ENCODE peak calls at places on chromosomes 13 and 19, in four cellular contexts. I is H1, G is A549, K is IMR-90. E is an unnamed sample. For H3K9me3, the result is how much of the 10 kb centered on the place peaks cover.

GRCh38 chr19:31975461-31975860 is 369.9 kb upstream of the ZNF507 start:
- DNase-seq in I (no peak), G (no peak), K (no peak), E (no peak)

GRCh38 chr13:77136902-77137420 is 110.0 kb upstream of the FBXL3 start:
- DNase-seq in I (no peak), G (no peak), K (peak), E (no peak)

GRCh38 chr19:57887195-57887941 is 1.5 kb downstream of the ZNF814 start:
- DNase-seq in I (peak), G (no peak), K (no peak), E (no peak)

GRCh38 chr13:43363156-43363918 is 340.0 kb downstream of the DNAJC15 start:
- DNase-seq in I (no peak), G (no peak), K (peak), E (no peak)

GRCh38 chr13:51518847-51519246 is 65.4 kb upstream of the WDFY2 start:
- DNase-seq in I (no peak), G (no peak), K (peak), E (no peak)

GRCh38 chr19:16476401-16476800 is 4.6 kb upstream of the EPS15L1 start:
- DNase-seq in I (no peak), G (no peak), K (no peak), E (no peak)

GRCh38 chr19:55212447-55212846 is 3.1 kb upstream of the PTPRH start:
- DNase-seq in I (no peak), G (peak), K (no peak), E (peak)

GRCh38 chr19:5926641-5927438 is 12.8 kb downstream of the CAPS start:
- DNase-seq in I (no peak), G (no peak), K (no peak), E (no peak)

GRCh38 chr13:75876371-75877050 is 240.4 kb downstream of the LMO7 start:
- DNase-seq in I (peak), G (peak), K (peak), E (peak)

GRCh38 chr13:43831088-43831487 is 44.3 kb upstream of the ENOX1 start:
- DNase-seq in I (no peak), G (no peak), K (peak), E (no peak)

GRCh38 chr19:13260883-13261653 is 110.9 kb downstream of the IER2 start:
- DNase-seq in I (no peak), G (peak), K (peak), E (peak)

GRCh38 chr19:35241417-35241816 is 7.4 kb upstream of the LSR start:
- DNase-seq in I (no peak), G (no peak), K (no peak), E (no peak)

GRCh38 chr19:35236638-35237400 is 8.3 kb upstream of the FAM187B start:
- DNase-seq in I (no peak), G (no peak), K (no peak), E (no peak)

DNA sequence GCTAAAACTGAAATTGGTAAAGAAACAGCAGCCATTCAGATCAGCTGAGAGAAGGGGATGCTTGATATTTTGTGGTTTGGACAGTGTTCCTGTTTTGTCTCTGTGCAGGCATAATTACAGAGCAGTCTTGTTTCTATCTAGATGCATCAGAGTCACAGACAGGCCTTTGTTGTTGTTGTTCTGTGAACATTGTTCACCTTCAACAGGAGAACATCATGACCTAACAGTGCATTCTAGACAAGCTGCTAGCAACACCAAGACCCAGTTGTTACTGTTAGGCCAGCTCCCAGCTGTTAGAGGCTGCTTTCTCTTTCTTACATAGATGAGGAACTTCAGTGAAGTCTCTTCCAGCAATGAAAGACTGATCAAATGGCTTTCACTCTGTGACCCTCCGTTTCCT is 8.5 kb upstream of the LSR start:
- DNase-seq in I (no peak), G (no peak), K (no peak), E (no peak)
- TF ChIP-seq CEBPB in I (no peak), G (no peak), K (no peak), E (no peak)

DNA sequence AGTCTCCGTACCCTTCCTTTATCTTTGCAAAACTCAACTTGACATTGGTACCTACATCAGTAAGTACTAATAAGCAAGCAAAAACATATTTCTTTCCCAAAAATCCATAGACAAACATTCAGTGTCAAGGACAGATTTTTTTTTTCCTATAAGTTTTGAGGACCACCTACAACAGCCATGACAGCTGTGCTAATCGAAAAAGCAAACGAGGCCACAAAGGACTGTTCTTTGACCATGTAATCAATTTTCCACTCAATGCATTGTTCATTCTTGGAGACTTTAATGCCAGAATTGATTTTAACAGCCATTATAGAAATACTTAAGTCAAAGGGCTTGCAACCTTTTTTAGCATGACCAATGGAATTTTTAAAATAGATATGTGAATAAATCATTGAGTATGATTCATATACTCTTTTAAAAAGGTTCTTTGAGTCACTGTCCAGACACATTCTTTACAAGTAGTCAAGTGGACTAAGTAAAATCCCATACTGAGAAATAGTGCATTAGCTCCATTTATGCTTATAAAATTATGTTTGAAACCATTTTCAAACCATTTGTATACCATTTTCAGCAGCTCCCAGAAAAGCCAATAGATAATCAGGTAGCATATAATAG is 323.9 kb downstream of the MZT1 start:
- DNase-seq in I (no peak), G (no peak), K (no peak), E (no peak)
- H3K9me3 ChIP-seq in I (under half), G (under half), K (under half), E (under half)

DNA sequence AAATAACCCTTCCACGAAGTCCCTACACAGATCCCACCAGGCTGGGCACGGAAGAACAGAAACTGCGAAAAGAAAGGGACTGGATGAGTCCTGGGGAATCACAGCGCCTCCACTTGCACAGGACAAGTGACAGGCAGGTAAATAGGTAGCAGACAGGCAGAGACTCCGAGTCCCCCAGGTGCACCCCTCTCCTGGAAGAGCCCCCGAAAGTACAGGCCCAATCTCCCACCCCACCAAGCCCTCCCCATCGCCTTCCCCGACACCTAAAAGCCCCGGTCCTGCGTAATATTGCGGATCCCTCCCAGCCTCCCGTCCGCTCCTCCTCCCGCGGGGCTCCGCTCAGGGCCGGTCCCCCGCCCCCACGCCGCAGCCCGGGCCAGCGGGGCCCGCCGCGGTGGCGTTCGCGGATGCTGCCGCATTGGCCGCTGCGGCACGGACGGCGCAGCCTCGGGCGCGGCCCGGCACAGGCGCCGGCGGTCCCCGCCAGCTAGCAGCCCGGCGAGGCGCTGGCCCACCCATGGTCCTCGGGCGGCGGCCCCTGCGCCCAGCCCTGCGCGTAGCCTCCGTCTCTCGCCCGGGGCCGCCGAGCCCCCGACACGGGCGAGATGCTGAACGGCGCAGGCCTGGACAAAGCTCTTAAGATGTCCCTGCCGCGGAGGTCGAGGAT is at the start of gene ATP8A2:
- DNase-seq in I (no peak), G (no peak), K (no peak), E (no peak)
- TF ChIP-seq CEBPB in I (no peak), G (no peak), K (no peak), E (no peak)

GRCh38 chr19:51926784-51927741 is at the start of gene ZNF613:
- DNase-seq in I (peak), G (peak), K (peak), E (peak)
- H3K9me3 ChIP-seq in I (under half), G (half or more), K (under half), E (under half)